ENCODE peak calls at places on chromosome 1, in eight cellular contexts. O, N, F, H, C, I, V and D are unnamed samples.
A peak's percentile ranks its signal among the peaks of the same experiment; 100 is the strongest.

GRCh38 chr1:66154394-66154793 is 361.7 kb downstream of the PDE4B start:
- DNase-seq in I (no peak), H (no peak), F (no peak), O (no peak), N (no peak), V (no peak), C (no peak), D (no peak)

GRCh38 chr1:3242408-3243270 is 173.6 kb downstream of the PRDM16 start:
- DNase-seq in H (no peak), O (no peak), F (no peak), V (no peak), N (no peak), C (no peak), I (no peak), D (no peak)

GRCh38 chr1:187396226-187396625 is 567.5 kb downstream of the PLA2G4A start:
- DNase-seq in H (no peak), O (peak; percentile 29), I (peak; percentile 22), V (no peak), C (peak; percentile 18), F (no peak), N (no peak), D (no peak)

GRCh38 chr1:64956733-64957441 is 9.5 kb downstream of the JAK1 start:
- DNase-seq in N (no peak), F (no peak), C (no peak), I (no peak), O (no peak), V (no peak), H (peak; percentile 17), D (peak; percentile 73)

GRCh38 chr1:68358439-68358838 is 91.3 kb downstream of the RPE65 start:
- DNase-seq in O (no peak), V (peak; percentile 8), H (no peak), C (no peak), I (no peak), N (no peak), F (no peak), D (no peak)

GRCh38 chr1:191851799-191852595 is 306.3 kb upstream of the RGS18 start:
- DNase-seq in N (no peak), F (no peak), H (no peak), O (no peak), V (peak; percentile 38), I (peak; percentile 13), C (peak; percentile 54), D (no peak)

GRCh38 chr1:212161231-212161781 is 123.9 kb upstream of the PPP2R5A start:
- DNase-seq in F (peak; percentile 42), H (peak; percentile 24), C (peak; percentile 91), O (no peak), V (no peak), N (no peak), I (no peak), D (no peak)

GRCh38 chr1:63277195-63278192 is 44.9 kb upstream of the FOXD3 start:
- DNase-seq in V (peak; percentile 48), F (no peak), C (no peak), I (no peak), N (no peak), O (no peak), H (no peak), D (no peak)

GRCh38 chr1:208318150-208318734 is 74.1 kb upstream of the PLXNA2 start:
- DNase-seq in V (no peak), F (peak; percentile 34), N (no peak), H (peak; percentile 1), C (no peak), O (no peak), I (no peak), D (no peak)

GRCh38 chr1:219459321-219460105 is 153.4 kb downstream of the ZC3H11B start:
- DNase-seq in N (no peak), C (no peak), O (no peak), V (no peak), H (no peak), F (no peak), I (peak; percentile 9), D (no peak)

GRCh38 chr1:54158071-54158470 is 5.3 kb upstream of the CDCP2 start:
- DNase-seq in F (peak; percentile 59), C (peak; percentile 22), N (peak; percentile 29), I (no peak), H (peak; percentile 80), O (no peak), V (peak; percentile 16), D (no peak)

GRCh38 chr1:11924334-11925195 is 1.7 kb downstream of the KIAA2013 start:
- DNase-seq in O (no peak), H (peak; percentile 26), I (no peak), F (no peak), N (no peak), V (no peak), C (no peak), D (peak; percentile 64)

GRCh38 chr1:198908995-198909394 is 270.2 kb downstream of the PTPRC start:
- DNase-seq in H (no peak), F (no peak), V (no peak), C (no peak), N (no peak), I (no peak), O (no peak), D (no peak)

GRCh38 chr1:25912076-25912831 is 6.0 kb upstream of the STMN1 start:
- DNase-seq in C (peak; percentile 74), F (peak; percentile 68), H (no peak), I (no peak), N (no peak), V (no peak), O (no peak), D (no peak)

GRCh38 chr1:64263335-64263734 is 59.9 kb downstream of the UBE2U start:
- DNase-seq in F (peak; percentile 95), H (no peak), N (no peak), V (no peak), C (no peak), O (no peak), I (no peak), D (no peak)

GRCh38 chr1:29444782-29445325 is 208.5 kb downstream of the PTPRU start:
- DNase-seq in F (no peak), H (no peak), C (no peak), I (no peak), N (no peak), V (no peak), O (no peak), D (no peak)

GRCh38 chr1:208951908-208952307 is 631.6 kb upstream of the CAMK1G start:
- DNase-seq in V (no peak), F (no peak), C (no peak), O (no peak), N (no peak), I (no peak), H (no peak), D (no peak)

GRCh38 chr1:172397221-172397620 is 23.3 kb upstream of the C1orf105 start:
- DNase-seq in I (no peak), O (no peak), N (no peak), H (no peak), F (peak; percentile 29), V (peak; percentile 29), C (peak; percentile 62), D (no peak)

GRCh38 chr1:41918450-41919043 is at the start of gene HIVEP3:
- DNase-seq in O (peak; percentile 67), C (no peak), F (peak; percentile 44), N (no peak), I (peak; percentile 37), V (peak; percentile 58), H (no peak), D (no peak)

DNA sequence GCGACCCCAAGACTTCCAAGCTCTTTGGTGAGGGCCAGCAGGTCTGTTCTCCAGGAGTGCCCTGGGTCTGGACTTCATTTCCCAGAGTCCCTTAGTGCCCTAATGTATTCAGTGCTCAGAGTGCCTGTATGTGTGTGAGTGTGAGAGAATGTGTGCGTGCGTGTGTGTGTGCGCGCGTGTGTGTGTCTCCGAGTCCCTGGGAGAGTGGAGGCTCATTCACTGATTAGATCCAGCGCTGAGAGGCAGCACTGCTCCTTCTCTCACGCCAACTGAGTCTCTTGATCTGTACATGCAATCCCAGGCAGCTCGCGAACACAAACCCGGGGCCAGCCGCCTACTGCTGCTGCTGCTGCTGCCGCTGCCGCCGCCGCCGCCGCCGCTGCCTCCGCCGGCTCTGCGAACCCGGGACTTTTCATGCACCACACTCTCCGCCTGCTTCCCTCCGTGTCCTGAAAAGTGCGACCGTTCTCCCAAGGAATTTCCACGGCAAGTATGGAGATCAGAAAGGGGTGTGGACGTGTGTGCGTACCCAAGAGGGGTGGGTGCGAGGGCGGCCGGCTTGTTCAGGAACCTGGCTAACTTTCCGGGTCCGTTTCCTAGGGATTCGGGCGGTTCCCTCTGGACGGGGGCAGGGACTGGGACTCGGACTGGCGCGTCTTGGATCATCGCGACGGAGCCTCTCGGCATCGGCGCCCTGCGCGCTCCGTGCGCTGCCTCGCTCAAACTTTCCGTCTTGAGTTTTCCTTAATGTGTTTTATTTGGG is at the start of gene RNF220:
- DNase-seq in I (peak; percentile 84), N (peak; percentile 26), V (peak; percentile 90), F (peak; percentile 22), O (peak; percentile 93), H (peak; percentile 51), C (peak; percentile 71), D (peak; percentile 45)
- TF ChIP-seq CTCF in I (no peak), N (no peak), V (no peak), F (no peak), O (no peak), H (no peak), C (no peak), D (no peak)

DNA sequence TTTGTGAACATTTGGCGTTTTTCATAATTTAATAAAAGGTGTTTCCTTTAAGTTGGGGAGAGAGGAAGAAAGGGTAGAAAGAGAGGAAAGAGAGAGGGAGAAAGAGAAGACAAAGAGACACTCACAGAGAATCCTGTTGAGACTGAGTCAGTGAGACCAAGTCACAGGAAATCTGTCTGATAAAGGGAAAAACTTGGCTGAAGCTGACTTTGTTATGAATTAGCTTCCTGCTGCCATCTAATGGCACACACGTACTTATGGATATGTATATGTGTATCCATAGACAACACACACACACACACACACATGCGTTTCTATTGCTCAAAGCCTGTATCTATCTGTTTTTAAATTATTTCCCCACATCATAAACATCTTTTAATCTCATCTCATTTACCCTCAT is 42.5 kb upstream of the DISC1 start:
- DNase-seq in H (peak; percentile 52), O (no peak), I (no peak), C (peak; percentile 68), F (peak; percentile 41), N (no peak), V (peak; percentile 68), D (peak; percentile 31)
- TF ChIP-seq CTCF in H (peak; percentile 10), O (no peak), I (peak; percentile 43), C (peak; percentile 19), F (peak; percentile 21), N (peak; percentile 5), V (peak; percentile 48), D (peak; percentile 8)

DNA sequence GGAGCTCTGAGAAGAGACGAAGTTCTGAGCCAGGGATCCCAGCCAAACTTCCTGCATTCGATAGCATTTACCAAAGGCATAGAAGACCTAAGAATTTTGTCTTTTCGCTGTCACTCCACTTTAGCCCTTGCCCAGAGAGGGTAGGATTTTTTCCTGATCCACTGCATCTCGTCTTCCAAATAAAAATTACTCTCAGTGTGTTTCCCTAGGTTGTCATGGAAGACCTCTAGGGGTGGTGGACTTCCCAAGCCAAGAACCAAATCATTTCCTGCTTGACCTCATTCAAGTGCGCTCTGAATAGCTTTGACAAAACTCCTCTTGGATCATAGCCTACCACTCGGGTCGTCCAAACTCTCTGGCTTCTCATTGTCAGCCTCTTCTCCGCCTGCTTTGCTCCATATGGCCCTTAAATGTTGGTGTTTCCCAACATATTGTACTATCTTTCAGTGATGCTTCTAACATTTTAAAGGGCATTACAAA is 444 bp upstream of the C1orf52 start:
- DNase-seq in F (no peak), N (no peak), V (no peak), H (no peak), O (no peak), C (no peak), I (no peak), D (no peak)
- TF ChIP-seq CTCF in F (peak; percentile 69), N (no peak), V (no peak), H (no peak), O (no peak), C (no peak), I (no peak), D (no peak)

GRCh38 chr1:195886000-195886399 is 722.2 kb downstream of the KCNT2 start:
- DNase-seq in I (no peak), V (no peak), O (peak; percentile 56), N (no peak), F (peak; percentile 13), H (no peak), C (no peak), D (no peak)
- TF ChIP-seq CTCF in I (no peak), V (peak; percentile 46), O (peak; percentile 85), N (no peak), F (no peak), H (peak; percentile 31), C (no peak), D (no peak)